ENCODE peak calls at places on chromosomes 16 and 17, in seven cellular contexts. One of them, this sample, is unnamed.

GRCh38 chr17:1000597-1001490 is 3.9 kb downstream of the TIMM22 start:
- DNase-seq in DMS153: peak
- DNase-seq in T1000: peak
- DNase-seq in progenitor cell of endocrine pancreas: no peak
- DNase-seq in cerebellar cortex: no peak
- DNase-seq in stimulated activated CD4-positive, alpha-beta T cell treated with anti-CD3 and anti-CD28 coated beads, Interleukin-2, amount 100 ng/mL, for 48 hours: no peak
- DNase-seq in activated effector memory CD4-positive, alpha-beta T cell treated with anti-CD3 and anti-CD28 coated beads, Interleukin-2, amount 50 U/mL, for 16 hours: no peak
- DNase-seq in this sample: no peak

GRCh38 chr16:67429053-67429798 is 1.7 kb upstream of the HSD11B2 start:
- DNase-seq in T1000: no peak
- DNase-seq in stimulated activated CD4-positive, alpha-beta T cell treated with anti-CD3 and anti-CD28 coated beads, Interleukin-2, amount 100 ng/mL, for 48 hours: no peak
- DNase-seq in progenitor cell of endocrine pancreas: no peak
- DNase-seq in cerebellar cortex: no peak
- DNase-seq in activated effector memory CD4-positive, alpha-beta T cell treated with anti-CD3 and anti-CD28 coated beads, Interleukin-2, amount 50 U/mL, for 16 hours: no peak
- DNase-seq in DMS153: no peak
- DNase-seq in this sample: no peak

GRCh38 chr17:18246880-18247612 is 11.5 kb downstream of the FLII start:
- DNase-seq in DMS153: peak
- DNase-seq in progenitor cell of endocrine pancreas: no peak
- DNase-seq in T1000: peak
- DNase-seq in stimulated activated CD4-positive, alpha-beta T cell treated with anti-CD3 and anti-CD28 coated beads, Interleukin-2, amount 100 ng/mL, for 48 hours: peak
- DNase-seq in cerebellar cortex: no peak
- DNase-seq in activated effector memory CD4-positive, alpha-beta T cell treated with anti-CD3 and anti-CD28 coated beads, Interleukin-2, amount 50 U/mL, for 16 hours: peak
- DNase-seq in this sample: peak

GRCh38 chr16:27963471-27963965 is 100.0 kb downstream of the GSG1L start:
- DNase-seq in activated effector memory CD4-positive, alpha-beta T cell treated with anti-CD3 and anti-CD28 coated beads, Interleukin-2, amount 50 U/mL, for 16 hours: no peak
- DNase-seq in cerebellar cortex: no peak
- DNase-seq in progenitor cell of endocrine pancreas: no peak
- DNase-seq in DMS153: no peak
- DNase-seq in stimulated activated CD4-positive, alpha-beta T cell treated with anti-CD3 and anti-CD28 coated beads, Interleukin-2, amount 100 ng/mL, for 48 hours: no peak
- DNase-seq in T1000: no peak
- DNase-seq in this sample: no peak

GRCh38 chr17:79033741-79034501 is 10.0 kb downstream of the C1QTNF1 start:
- DNase-seq in stimulated activated CD4-positive, alpha-beta T cell treated with anti-CD3 and anti-CD28 coated beads, Interleukin-2, amount 100 ng/mL, for 48 hours: no peak
- DNase-seq in cerebellar cortex: no peak
- DNase-seq in T1000: no peak
- DNase-seq in activated effector memory CD4-positive, alpha-beta T cell treated with anti-CD3 and anti-CD28 coated beads, Interleukin-2, amount 50 U/mL, for 16 hours: no peak
- DNase-seq in DMS153: peak
- DNase-seq in progenitor cell of endocrine pancreas: no peak
- DNase-seq in this sample: peak

GRCh38 chr17:66420961-66421371 is 118.6 kb downstream of the PRKCA start:
- DNase-seq in activated effector memory CD4-positive, alpha-beta T cell treated with anti-CD3 and anti-CD28 coated beads, Interleukin-2, amount 50 U/mL, for 16 hours: no peak
- DNase-seq in DMS153: no peak
- DNase-seq in stimulated activated CD4-positive, alpha-beta T cell treated with anti-CD3 and anti-CD28 coated beads, Interleukin-2, amount 100 ng/mL, for 48 hours: no peak
- DNase-seq in progenitor cell of endocrine pancreas: no peak
- DNase-seq in T1000: no peak
- DNase-seq in cerebellar cortex: no peak
- DNase-seq in this sample: no peak

GRCh38 chr17:731943-732787 is at the start of gene TLCD3A:
- DNase-seq in progenitor cell of endocrine pancreas: peak
- DNase-seq in T1000: peak
- DNase-seq in DMS153: no peak
- DNase-seq in cerebellar cortex: peak
- DNase-seq in stimulated activated CD4-positive, alpha-beta T cell treated with anti-CD3 and anti-CD28 coated beads, Interleukin-2, amount 100 ng/mL, for 48 hours: peak
- DNase-seq in activated effector memory CD4-positive, alpha-beta T cell treated with anti-CD3 and anti-CD28 coated beads, Interleukin-2, amount 50 U/mL, for 16 hours: peak
- DNase-seq in this sample: no peak

GRCh38 chr16:23257682-23258081 is 44.4 kb upstream of the SCNN1B start:
- DNase-seq in activated effector memory CD4-positive, alpha-beta T cell treated with anti-CD3 and anti-CD28 coated beads, Interleukin-2, amount 50 U/mL, for 16 hours: no peak
- DNase-seq in T1000: no peak
- DNase-seq in DMS153: no peak
- DNase-seq in stimulated activated CD4-positive, alpha-beta T cell treated with anti-CD3 and anti-CD28 coated beads, Interleukin-2, amount 100 ng/mL, for 48 hours: no peak
- DNase-seq in cerebellar cortex: no peak
- DNase-seq in progenitor cell of endocrine pancreas: no peak
- DNase-seq in this sample: no peak